ENCODE peak calls at places on chromosomes 1 and 21, in nine cellular contexts. One of them, this sample, is unnamed.

GRCh38 chr1:47587891-47588582 is 150.2 kb downstream of the FOXD2 start:
- DNase-seq in nephron progenitor cell: no peak
- DNase-seq in activated CD4-positive, CD25-positive, alpha-beta regulatory T cell treated with anti-CD3 and anti-CD28 coated beads, Interleukin-2, amount 50 U/mL, for 16 hours: no peak
- DNase-seq in effector memory CD4-positive, alpha-beta T cell: no peak
- DNase-seq in M059J: no peak
- DNase-seq in astrocyte: no peak
- DNase-seq in activated T-cell treated with anti-CD3 and anti-CD28 coated beads for 4 hours: no peak
- DNase-seq in stimulated activated CD4-positive, alpha-beta T cell treated with anti-CD3 and anti-CD28 coated beads, Interleukin-4, amount 100 ng/mL, for 4 hours: no peak
- DNase-seq in adrenal gland: no peak
- DNase-seq in this sample: no peak

GRCh38 chr1:153661111-153661708 is 2.7 kb downstream of the SNAPIN start:
- DNase-seq in nephron progenitor cell: no peak
- DNase-seq in activated CD4-positive, CD25-positive, alpha-beta regulatory T cell treated with anti-CD3 and anti-CD28 coated beads, Interleukin-2, amount 50 U/mL, for 16 hours: no peak
- DNase-seq in effector memory CD4-positive, alpha-beta T cell: no peak
- DNase-seq in M059J: peak; percentile 75
- DNase-seq in astrocyte: peak; percentile 76
- DNase-seq in activated T-cell treated with anti-CD3 and anti-CD28 coated beads for 4 hours: no peak
- DNase-seq in stimulated activated CD4-positive, alpha-beta T cell treated with anti-CD3 and anti-CD28 coated beads, Interleukin-4, amount 100 ng/mL, for 4 hours: no peak
- DNase-seq in adrenal gland: no peak
- DNase-seq in this sample: no peak

GRCh38 chr21:33411949-33412430 is 8.8 kb downstream of the IFNGR2 start:
- DNase-seq in nephron progenitor cell: no peak
- DNase-seq in activated CD4-positive, CD25-positive, alpha-beta regulatory T cell treated with anti-CD3 and anti-CD28 coated beads, Interleukin-2, amount 50 U/mL, for 16 hours: no peak
- DNase-seq in effector memory CD4-positive, alpha-beta T cell: no peak
- DNase-seq in M059J: no peak
- DNase-seq in astrocyte: no peak
- DNase-seq in activated T-cell treated with anti-CD3 and anti-CD28 coated beads for 4 hours: no peak
- DNase-seq in stimulated activated CD4-positive, alpha-beta T cell treated with anti-CD3 and anti-CD28 coated beads, Interleukin-4, amount 100 ng/mL, for 4 hours: no peak
- DNase-seq in adrenal gland: no peak
- DNase-seq in this sample: no peak

GRCh38 chr1:175015243-175015642 is 8.0 kb downstream of the MRPS14 start:
- DNase-seq in nephron progenitor cell: no peak
- DNase-seq in activated CD4-positive, CD25-positive, alpha-beta regulatory T cell treated with anti-CD3 and anti-CD28 coated beads, Interleukin-2, amount 50 U/mL, for 16 hours: no peak
- DNase-seq in effector memory CD4-positive, alpha-beta T cell: no peak
- DNase-seq in M059J: peak; percentile 40
- DNase-seq in astrocyte: peak; percentile 87
- DNase-seq in activated T-cell treated with anti-CD3 and anti-CD28 coated beads for 4 hours: no peak
- DNase-seq in stimulated activated CD4-positive, alpha-beta T cell treated with anti-CD3 and anti-CD28 coated beads, Interleukin-4, amount 100 ng/mL, for 4 hours: no peak
- DNase-seq in adrenal gland: no peak
- DNase-seq in this sample: no peak

GRCh38 chr21:34510148-34511142 is 1.6 kb downstream of the KCNE1 start:
- DNase-seq in nephron progenitor cell: peak; percentile 62
- DNase-seq in activated CD4-positive, CD25-positive, alpha-beta regulatory T cell treated with anti-CD3 and anti-CD28 coated beads, Interleukin-2, amount 50 U/mL, for 16 hours: no peak
- DNase-seq in effector memory CD4-positive, alpha-beta T cell: no peak
- DNase-seq in M059J: peak; percentile 76
- DNase-seq in astrocyte: no peak
- DNase-seq in activated T-cell treated with anti-CD3 and anti-CD28 coated beads for 4 hours: peak; percentile 17
- DNase-seq in stimulated activated CD4-positive, alpha-beta T cell treated with anti-CD3 and anti-CD28 coated beads, Interleukin-4, amount 100 ng/mL, for 4 hours: peak; percentile 56
- DNase-seq in adrenal gland: peak; percentile 70
- DNase-seq in this sample: no peak

GRCh38 chr1:66140072-66140471 is 347.4 kb downstream of the PDE4B start:
- DNase-seq in nephron progenitor cell: no peak
- DNase-seq in activated CD4-positive, CD25-positive, alpha-beta regulatory T cell treated with anti-CD3 and anti-CD28 coated beads, Interleukin-2, amount 50 U/mL, for 16 hours: no peak
- DNase-seq in effector memory CD4-positive, alpha-beta T cell: no peak
- DNase-seq in M059J: no peak
- DNase-seq in astrocyte: no peak
- DNase-seq in activated T-cell treated with anti-CD3 and anti-CD28 coated beads for 4 hours: no peak
- DNase-seq in stimulated activated CD4-positive, alpha-beta T cell treated with anti-CD3 and anti-CD28 coated beads, Interleukin-4, amount 100 ng/mL, for 4 hours: no peak
- DNase-seq in adrenal gland: no peak
- DNase-seq in this sample: no peak

GRCh38 chr1:101079341-101079740 is 53.8 kb upstream of the DPH5 start:
- DNase-seq in nephron progenitor cell: no peak
- DNase-seq in activated CD4-positive, CD25-positive, alpha-beta regulatory T cell treated with anti-CD3 and anti-CD28 coated beads, Interleukin-2, amount 50 U/mL, for 16 hours: no peak
- DNase-seq in effector memory CD4-positive, alpha-beta T cell: no peak
- DNase-seq in M059J: no peak
- DNase-seq in astrocyte: no peak
- DNase-seq in activated T-cell treated with anti-CD3 and anti-CD28 coated beads for 4 hours: no peak
- DNase-seq in stimulated activated CD4-positive, alpha-beta T cell treated with anti-CD3 and anti-CD28 coated beads, Interleukin-4, amount 100 ng/mL, for 4 hours: no peak
- DNase-seq in adrenal gland: no peak
- DNase-seq in this sample: no peak

GRCh38 chr21:45768741-45769049 is 125.2 kb downstream of the PCBP3 start:
- DNase-seq in nephron progenitor cell: no peak
- DNase-seq in activated CD4-positive, CD25-positive, alpha-beta regulatory T cell treated with anti-CD3 and anti-CD28 coated beads, Interleukin-2, amount 50 U/mL, for 16 hours: no peak
- DNase-seq in effector memory CD4-positive, alpha-beta T cell: no peak
- DNase-seq in M059J: no peak
- DNase-seq in astrocyte: no peak
- DNase-seq in activated T-cell treated with anti-CD3 and anti-CD28 coated beads for 4 hours: no peak
- DNase-seq in stimulated activated CD4-positive, alpha-beta T cell treated with anti-CD3 and anti-CD28 coated beads, Interleukin-4, amount 100 ng/mL, for 4 hours: no peak
- DNase-seq in adrenal gland: no peak
- DNase-seq in this sample: no peak

GRCh38 chr1:154983776-154984466 is 777 bp downstream of the FLAD1 start:
- DNase-seq in nephron progenitor cell: no peak
- DNase-seq in activated CD4-positive, CD25-positive, alpha-beta regulatory T cell treated with anti-CD3 and anti-CD28 coated beads, Interleukin-2, amount 50 U/mL, for 16 hours: no peak
- DNase-seq in effector memory CD4-positive, alpha-beta T cell: no peak
- DNase-seq in M059J: no peak
- DNase-seq in astrocyte: no peak
- DNase-seq in activated T-cell treated with anti-CD3 and anti-CD28 coated beads for 4 hours: no peak
- DNase-seq in stimulated activated CD4-positive, alpha-beta T cell treated with anti-CD3 and anti-CD28 coated beads, Interleukin-4, amount 100 ng/mL, for 4 hours: no peak
- DNase-seq in adrenal gland: peak; percentile 14
- DNase-seq in this sample: no peak

GRCh38 chr1:32392358-32392757 is 1.9 kb downstream of the BSDC1 start:
- DNase-seq in nephron progenitor cell: no peak
- DNase-seq in activated CD4-positive, CD25-positive, alpha-beta regulatory T cell treated with anti-CD3 and anti-CD28 coated beads, Interleukin-2, amount 50 U/mL, for 16 hours: no peak
- DNase-seq in effector memory CD4-positive, alpha-beta T cell: no peak
- DNase-seq in M059J: no peak
- DNase-seq in astrocyte: no peak
- DNase-seq in activated T-cell treated with anti-CD3 and anti-CD28 coated beads for 4 hours: no peak
- DNase-seq in stimulated activated CD4-positive, alpha-beta T cell treated with anti-CD3 and anti-CD28 coated beads, Interleukin-4, amount 100 ng/mL, for 4 hours: no peak
- DNase-seq in adrenal gland: peak; percentile 46
- DNase-seq in this sample: no peak

GRCh38 chr1:91541918-91542533 is 41.4 kb downstream of the CDC7 start:
- DNase-seq in nephron progenitor cell: no peak
- DNase-seq in activated CD4-positive, CD25-positive, alpha-beta regulatory T cell treated with anti-CD3 and anti-CD28 coated beads, Interleukin-2, amount 50 U/mL, for 16 hours: no peak
- DNase-seq in effector memory CD4-positive, alpha-beta T cell: no peak
- DNase-seq in M059J: no peak
- DNase-seq in astrocyte: no peak
- DNase-seq in activated T-cell treated with anti-CD3 and anti-CD28 coated beads for 4 hours: no peak
- DNase-seq in stimulated activated CD4-positive, alpha-beta T cell treated with anti-CD3 and anti-CD28 coated beads, Interleukin-4, amount 100 ng/mL, for 4 hours: no peak
- DNase-seq in adrenal gland: no peak
- DNase-seq in this sample: no peak

This sample was measured in T-helper 2 cell.